ENCODE peak calls at places on chromosomes 2 and 18, in seven cellular contexts. J is PC-3, N is cardiac muscle cell, O is BE2C, E is spleen, H is pancreas, A is right atrium auricular region. P is an unnamed sample.

GRCh38 chr2:160582481-160583161 is 89.0 kb upstream of the RBMS1 start:
- DNase-seq in J (peak; percentile 42), N (peak; percentile 93), O (no peak), E (no peak), H (no peak), A (no peak), P (no peak)

GRCh38 chr2:193348055-193348454 is 1153.3 kb upstream of the TMEFF2 start:
- DNase-seq in J (no peak), N (no peak), O (no peak), E (no peak), H (no peak), A (no peak), P (no peak)

GRCh38 chr2:156087875-156088274 is 244.6 kb downstream of the NR4A2 start:
- DNase-seq in J (peak; percentile 59), N (peak; percentile 1), O (no peak), E (no peak), H (no peak), A (no peak), P (no peak)

GRCh38 chr2:157229572-157229971 is 27.9 kb upstream of the GALNT5 start:
- DNase-seq in J (peak; percentile 42), N (peak; percentile 64), O (no peak), E (no peak), H (no peak), A (no peak), P (no peak)

GRCh38 chr2:63078852-63079606 is 28.4 kb downstream of the OTX1 start:
- DNase-seq in J (peak; percentile 76), N (no peak), O (peak; percentile 22), E (no peak), H (no peak), A (no peak), P (no peak)

GRCh38 chr2:54787270-54787669 is 63.8 kb downstream of the EML6 start:
- DNase-seq in J (no peak), N (no peak), O (no peak), E (no peak), H (no peak), A (no peak), P (no peak)

GRCh38 chr2:28366496-28367282 is 26.0 kb upstream of the FOSL2 start:
- DNase-seq in J (peak; percentile 15), N (peak; percentile 83), O (peak; percentile 41), E (peak; percentile 83), H (no peak), A (no peak), P (no peak)

GRCh38 chr18:32175265-32175664 is 14.6 kb upstream of the MEP1B start:
- DNase-seq in J (no peak), N (no peak), O (no peak), E (no peak), H (no peak), A (no peak), P (no peak)

GRCh38 chr2:160109243-160109642 is 46.8 kb upstream of the PLA2R1 start:
- DNase-seq in J (no peak), N (no peak), O (no peak), E (no peak), H (no peak), A (no peak), P (no peak)

GRCh38 chr2:27152796-27153464 is 4.1 kb downstream of the TCF23 start:
- DNase-seq in J (peak; percentile 11), N (no peak), O (no peak), E (peak; percentile 30), H (no peak), A (no peak), P (no peak)

GRCh38 chr2:46002507-46002883 is 294.7 kb upstream of the EPAS1 start:
- DNase-seq in J (peak; percentile 26), N (peak; percentile 72), O (no peak), E (no peak), H (no peak), A (no peak), P (peak; percentile 65)

GRCh38 chr18:73777356-73778051 is 370.1 kb downstream of the FBXO15 start:
- DNase-seq in J (no peak), N (no peak), O (no peak), E (no peak), H (no peak), A (no peak), P (no peak)

GRCh38 chr2:55175254-55176093 is 56.6 kb downstream of the CLHC1 start:
- DNase-seq in J (peak; percentile 72), N (peak; percentile 80), O (no peak), E (no peak), H (no peak), A (no peak), P (no peak)

GRCh38 chr2:18167871-18168270 is 289.4 kb downstream of the KCNS3 start:
- DNase-seq in J (peak; percentile 41), N (no peak), O (no peak), E (no peak), H (no peak), A (no peak), P (no peak)

GRCh38 chr2:37706784-37707183 is 35.3 kb upstream of the CDC42EP3 start:
- DNase-seq in J (no peak), N (no peak), O (no peak), E (no peak), H (no peak), A (no peak), P (no peak)

GRCh38 chr2:98870516-98871158 is 65.4 kb downstream of the CRACDL start:
- DNase-seq in J (no peak), N (no peak), O (no peak), E (no peak), H (no peak), A (no peak), P (no peak)

GRCh38 chr2:234992624-234993349 is 41.0 kb downstream of the SH3BP4 start:
- DNase-seq in J (no peak), N (no peak), O (no peak), E (no peak), H (no peak), A (no peak), P (no peak)

GRCh38 chr2:202418511-202418910 is 42.4 kb downstream of the BMPR2 start:
- DNase-seq in J (no peak), N (no peak), O (no peak), E (no peak), H (no peak), A (no peak), P (no peak)

GRCh38 chr2:107635883-107636282 is 190.8 kb upstream of the RGPD4 start:
- DNase-seq in J (peak; percentile 80), N (peak; percentile 50), O (no peak), E (no peak), H (no peak), A (no peak), P (no peak)

GRCh38 chr2:33810046-33810835 is 211.1 kb upstream of the FAM98A start:
- DNase-seq in J (peak; percentile 25), N (no peak), O (no peak), E (no peak), H (no peak), A (no peak), P (no peak)

GRCh38 chr18:77650799-77651385 is 401.2 kb downstream of the GALR1 start:
- DNase-seq in J (peak; percentile 65), N (peak; percentile 66), O (peak; percentile 76), E (peak; percentile 89), H (peak; percentile 55), A (peak; percentile 65), P (peak; percentile 65)

DNA sequence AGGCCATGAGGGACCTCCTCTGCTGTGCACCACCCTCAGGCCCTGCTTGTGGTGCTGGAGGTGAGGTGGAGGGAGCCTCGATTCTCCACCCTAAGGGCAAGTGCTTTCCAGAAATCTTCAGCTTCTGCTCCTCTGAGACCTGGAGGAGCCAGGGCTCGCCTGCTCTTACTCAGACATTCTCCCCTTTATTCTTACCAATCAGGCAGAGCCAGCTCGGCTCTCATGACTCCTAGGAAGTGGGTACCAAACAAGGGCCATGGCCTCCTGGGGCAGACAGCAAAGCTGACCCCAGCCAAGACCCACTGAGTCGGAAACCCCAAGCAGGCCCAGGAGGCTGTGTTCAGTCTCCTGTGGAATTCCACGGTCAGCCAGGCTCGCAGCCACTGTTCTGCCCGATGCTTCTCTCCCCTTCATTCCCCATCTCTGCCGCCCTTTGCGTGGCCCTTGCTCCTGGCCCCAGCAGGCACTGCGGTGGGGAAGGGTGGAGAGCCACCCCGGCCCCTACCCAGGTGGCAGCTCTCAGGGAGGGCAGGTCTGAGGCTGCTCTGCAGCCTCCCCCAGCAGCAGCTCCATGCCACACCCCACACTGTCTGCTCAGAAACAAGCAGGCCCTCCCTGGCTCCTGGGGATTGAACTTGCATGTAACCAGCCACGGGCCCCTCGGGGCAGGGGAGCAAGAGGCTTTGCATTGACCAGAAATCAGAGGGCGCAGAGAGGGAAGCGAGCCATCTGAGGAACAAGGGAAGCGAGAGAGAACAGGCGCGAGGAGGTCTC is 24.0 kb downstream of the HS1BP3 start:
- DNase-seq in J (no peak), N (no peak), O (peak; percentile 31), E (peak; percentile 72), H (no peak), A (no peak), P (no peak)
- TF ChIP-seq CTCF in J (no peak), N (no peak), O (no peak), E (no peak), H (no peak), A (no peak), P (no peak)

GRCh38 chr18:59959606-59960005 is 59.8 kb downstream of the PMAIP1 start:
- DNase-seq in J (no peak), N (no peak), O (no peak), E (no peak), H (no peak), A (no peak), P (no peak)
- H3K4me1 ChIP-seq in J (peaks cover 18% of the 10 kb centered on the region), N (peaks cover 12% of the 10 kb centered on the region), O (peaks cover 2% of the 10 kb centered on the region), E (no peaks in the 10 kb centered on the region), H (peaks cover 7% of the 10 kb centered on the region), A (no peaks in the 10 kb centered on the region), P (no peaks in the 10 kb centered on the region)

DNA sequence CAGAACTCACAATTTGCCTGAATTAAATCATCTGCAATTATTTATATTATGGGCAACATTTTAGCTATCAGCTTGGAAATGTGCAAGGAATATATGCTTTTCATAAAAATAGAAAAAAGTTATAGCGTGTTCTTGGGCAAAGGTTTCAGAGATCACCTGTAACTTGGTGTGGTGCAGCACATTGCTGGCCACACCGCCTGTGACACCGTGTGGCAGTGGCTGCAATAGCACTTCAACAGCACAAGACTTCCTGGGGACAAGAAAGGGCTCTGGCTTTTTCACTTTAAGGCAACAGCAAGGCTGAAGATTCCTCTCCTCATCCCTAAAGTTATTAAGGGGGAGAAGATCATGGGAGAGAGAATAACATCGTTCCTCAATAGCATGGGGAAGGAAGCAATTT is 14.8 kb upstream of the SERPINB3 start:
- DNase-seq in J (peak; percentile 71), N (no peak), O (no peak), E (no peak), H (no peak), A (no peak), P (no peak)
- TF ChIP-seq CTCF in J (peak; percentile 88), N (no peak), O (no peak), E (no peak), H (no peak), A (no peak), P (no peak)

DNA sequence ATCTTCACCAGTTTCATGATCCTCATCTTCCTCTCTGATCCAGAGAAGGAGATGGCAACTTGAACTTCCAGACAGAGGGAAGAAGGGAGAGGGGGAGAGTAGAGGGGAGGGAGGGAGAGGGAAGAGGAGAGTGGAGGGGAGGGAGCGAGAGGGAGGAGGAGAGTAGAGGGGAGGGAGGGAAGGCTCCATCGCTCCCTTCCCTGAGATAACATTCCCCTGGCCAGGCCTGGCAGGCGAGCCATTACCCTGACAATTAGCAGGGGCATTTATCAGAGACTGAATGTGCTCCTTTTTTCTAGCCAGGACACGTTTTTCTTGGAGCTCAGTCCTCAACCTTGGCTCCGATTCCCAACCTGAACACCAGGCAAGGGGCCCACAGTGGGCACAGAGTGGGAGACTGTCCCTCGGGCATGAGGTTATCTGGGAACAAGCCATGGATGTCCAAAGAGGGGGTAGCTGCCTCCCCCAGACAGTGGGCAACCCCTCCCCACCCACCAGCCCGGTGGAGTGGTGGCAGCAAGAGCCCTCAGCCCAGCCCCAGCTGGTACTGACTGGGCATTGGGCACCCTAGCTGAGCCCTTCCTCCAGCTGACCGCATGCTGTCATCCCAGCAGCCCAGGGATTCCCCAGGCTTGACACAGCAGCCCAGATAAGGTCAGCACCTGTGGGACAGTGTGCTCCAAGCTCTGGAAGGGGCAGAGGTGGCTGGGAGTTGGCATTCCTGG is 81.8 kb downstream of the TNS1 start:
- DNase-seq in J (no peak), N (peak; percentile 65), O (peak; percentile 76), E (no peak), H (no peak), A (no peak), P (no peak)
- H3K4me1 ChIP-seq in J (no peaks in the 10 kb centered on the region), N (peaks cover 51% of the 10 kb centered on the region), O (peaks cover 49% of the 10 kb centered on the region), E (peaks cover 71% of the 10 kb centered on the region), H (peaks cover 56% of the 10 kb centered on the region), A (peaks cover 99% of the 10 kb centered on the region), P (peaks cover 39% of the 10 kb centered on the region)

P was measured in lung.